ENCODE peak calls at places on chromosomes 2 and 18, in eight cellular contexts. X, U, J, B, O, N, K and Z are unnamed samples. For H3K9me3, the result is how much of the 10 kb centered on the place peaks cover.

GRCh38 chr18:24538421-24539264 is 78.2 kb downstream of the HRH4 start:
- DNase-seq in K (no peak), B (no peak), J (no peak), O (no peak), X (peak), U (no peak), N (peak), Z (no peak)

GRCh38 chr2:224190871-224191270 is 151.8 kb upstream of the SERPINE2 start:
- DNase-seq in B (no peak), U (no peak), O (peak), X (no peak), N (no peak), K (no peak), J (peak), Z (no peak)

GRCh38 chr2:41916177-41916576 is 131.6 kb upstream of the PKDCC start:
- DNase-seq in O (no peak), N (no peak), U (no peak), B (no peak), J (no peak), X (no peak), K (no peak), Z (no peak)

GRCh38 chr2:64987001-64987962 is 1.9 kb upstream of the SLC1A4 start:
- DNase-seq in B (no peak), U (no peak), N (no peak), K (peak), O (peak), X (no peak), J (peak), Z (no peak)

GRCh38 chr18:38545071-38545470 is 979.5 kb upstream of the CELF4 start:
- DNase-seq in K (peak), N (peak), B (peak), J (no peak), U (no peak), X (no peak), O (peak), Z (no peak)

GRCh38 chr2:25187729-25188350 is 19.5 kb upstream of the POMC start:
- DNase-seq in N (peak), B (peak), X (no peak), K (no peak), U (no peak), J (no peak), O (no peak), Z (no peak)

GRCh38 chr2:38491436-38491835 is 111.3 kb downstream of the HNRNPLL start:
- DNase-seq in B (no peak), O (no peak), J (no peak), N (no peak), K (no peak), U (no peak), X (no peak), Z (no peak)

GRCh38 chr18:63783394-63783793 is 8.2 kb downstream of the SERPINB7 start:
- DNase-seq in J (no peak), U (peak), X (no peak), O (peak), N (no peak), K (no peak), B (no peak), Z (no peak)

GRCh38 chr2:176178271-176178806 is 10.1 kb upstream of the HOXD1 start:
- DNase-seq in U (no peak), B (peak), O (no peak), J (peak), X (no peak), K (peak), N (no peak), Z (no peak)

GRCh38 chr2:16615687-16616615 is 49.7 kb downstream of the CYRIA start:
- DNase-seq in X (no peak), B (no peak), U (no peak), J (no peak), O (no peak), N (no peak), K (no peak), Z (no peak)

GRCh38 chr18:58580078-58580477 is 48.8 kb downstream of the ALPK2 start:
- DNase-seq in N (no peak), K (no peak), O (no peak), J (peak), U (no peak), X (no peak), B (no peak), Z (no peak)

GRCh38 chr18:74310411-74310810 is 5.2 kb upstream of the C18orf63 start:
- DNase-seq in B (no peak), K (no peak), N (peak), O (peak), U (no peak), X (no peak), J (peak), Z (peak)

GRCh38 chr2:120597595-120598193 is 138.0 kb upstream of the GLI2 start:
- DNase-seq in N (no peak), U (no peak), K (no peak), X (no peak), B (no peak), O (no peak), J (no peak), Z (no peak)

GRCh38 chr18:48734460-48734859 is 195.6 kb downstream of the CTIF start:
- DNase-seq in O (no peak), B (no peak), X (no peak), K (no peak), J (peak), U (no peak), N (no peak), Z (no peak)

GRCh38 chr2:46644690-46645385 is 165.5 kb downstream of the TMEM247 start:
- DNase-seq in N (no peak), U (no peak), O (peak), B (no peak), J (no peak), K (no peak), X (no peak), Z (no peak)

GRCh38 chr2:69544951-69545350 is 98.6 kb downstream of the AAK1 start:
- DNase-seq in K (no peak), B (no peak), O (no peak), U (no peak), N (no peak), J (no peak), X (no peak), Z (no peak)

GRCh38 chr2:60989256-60989655 is 28.3 kb upstream of the PEX13 start:
- DNase-seq in K (no peak), B (no peak), N (no peak), X (no peak), U (no peak), O (peak), J (peak), Z (no peak)

GRCh38 chr18:28512357-28512756 is 335.4 kb upstream of the CDH2 start:
- DNase-seq in B (no peak), K (peak), O (no peak), U (no peak), X (no peak), N (no peak), J (peak), Z (no peak)

DNA sequence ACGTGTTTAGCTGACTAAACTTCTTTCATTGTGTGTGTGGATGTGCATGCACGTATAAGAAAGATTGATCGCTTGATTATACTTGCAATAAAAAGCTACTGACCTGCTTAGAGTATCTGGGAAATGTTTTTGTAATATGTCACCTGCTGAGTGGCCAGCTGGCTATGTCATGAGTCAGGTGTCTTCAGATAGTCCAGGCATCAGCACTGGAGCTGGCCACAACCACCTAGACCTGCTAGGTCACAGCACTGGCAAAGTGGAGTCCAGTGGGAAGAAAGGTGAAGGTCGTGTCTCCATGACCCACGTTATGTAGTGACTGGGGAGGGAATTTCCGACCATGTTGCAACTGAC is 147.0 kb downstream of the ESCO1 start:
- DNase-seq in J (no peak), B (no peak), U (no peak), N (no peak), K (no peak), O (peak), X (no peak), Z (no peak)
- H3K9me3 ChIP-seq in J (under half), B (under half), U (under half), N (under half), K (under half), O (under half), X (under half), Z (under half)

GRCh38 chr2:95388878-95389255 is 13.6 kb upstream of the FAHD2A start:
- DNase-seq in O (no peak), B (no peak), N (no peak), K (no peak), X (no peak), U (no peak), J (no peak), Z (no peak)

GRCh38 chr2:95390881-95391321 is 11.6 kb upstream of the FAHD2A start:
- DNase-seq in X (no peak), N (no peak), U (no peak), K (no peak), B (no peak), J (no peak), O (no peak), Z (no peak)

GRCh38 chr2:95389256-95390119 is 13.0 kb upstream of the FAHD2A start:
- DNase-seq in N (peak), X (peak), U (peak), O (peak), K (peak), J (peak), B (peak), Z (peak)

GRCh38 chr2:95391641-95392310 is 10.7 kb upstream of the FAHD2A start:
- DNase-seq in J (no peak), K (no peak), X (no peak), U (no peak), B (no peak), O (no peak), N (peak), Z (no peak)

DNA sequence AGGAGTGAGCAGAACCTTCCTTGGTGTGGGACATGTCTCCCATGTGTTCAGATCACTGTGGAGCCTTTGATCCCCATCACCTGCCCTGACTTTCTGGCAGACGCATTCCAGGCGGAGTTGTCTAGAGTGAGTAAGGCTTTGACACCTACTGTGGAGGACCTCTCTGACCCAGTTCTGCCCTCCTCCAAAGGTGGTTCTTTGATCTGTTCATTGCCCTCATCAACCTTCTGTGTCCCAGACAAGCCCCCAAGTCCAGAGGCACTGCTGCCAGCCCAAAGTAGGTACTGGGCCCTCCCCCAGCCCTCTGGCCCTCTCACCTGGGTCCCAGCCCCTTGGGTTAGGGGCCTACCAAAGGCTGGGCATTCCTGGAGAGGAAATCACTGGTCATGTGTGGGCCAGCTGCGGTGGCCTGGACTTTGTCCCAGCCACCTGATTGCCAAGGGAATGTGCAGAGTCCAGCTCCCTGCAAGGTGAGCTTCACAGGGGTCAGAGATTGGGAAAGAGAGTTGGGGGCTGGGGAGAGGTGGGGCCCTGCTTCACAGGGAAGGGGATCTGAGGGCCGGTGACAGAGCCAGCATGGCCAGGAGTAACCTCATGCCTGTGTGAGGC is 12.1 kb upstream of the FAHD2A start:
- DNase-seq in U (no peak), B (no peak), O (no peak), J (no peak), N (peak), X (no peak), K (no peak), Z (no peak)
- TF ChIP-seq EZH2phosphoT487 in U (no peak), B (no peak), O (no peak), J (no peak), N (no peak), X (no peak), K (no peak), Z (no peak)

DNA sequence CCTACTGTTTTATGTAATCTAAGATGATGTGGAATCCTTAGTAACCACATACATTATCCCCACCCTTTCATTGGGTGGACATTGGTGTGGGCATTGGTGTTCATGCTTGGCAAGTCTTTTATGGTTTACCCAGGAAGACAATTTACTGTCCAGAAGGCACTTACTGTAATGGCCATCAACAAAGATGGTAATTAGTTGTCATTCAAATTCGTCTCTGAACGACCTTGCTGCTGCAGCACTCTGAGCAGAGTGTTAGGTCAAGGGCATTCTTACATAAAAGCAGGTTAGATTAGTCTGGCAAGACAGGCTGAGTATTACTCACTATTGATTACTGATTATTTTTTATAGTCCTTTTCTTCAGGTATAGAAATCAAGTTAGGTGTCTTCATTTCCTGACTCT is 447.9 kb downstream of the XIRP2 start:
- DNase-seq in J (no peak), B (no peak), K (no peak), X (no peak), N (no peak), U (no peak), O (no peak), Z (no peak)
- H3K9me3 ChIP-seq in J (under half), B (under half), K (under half), X (under half), N (under half), U (under half), O (under half), Z (under half)

GRCh38 chr2:101622633-101623521 is 74.6 kb upstream of the MAP4K4 start:
- DNase-seq in N (no peak), O (no peak), U (no peak), J (no peak), X (no peak), K (no peak), B (no peak), Z (no peak)
- TF ChIP-seq EZH2phosphoT487 in N (no peak), O (no peak), U (no peak), J (no peak), X (no peak), K (no peak), B (no peak), Z (no peak)

GRCh38 chr2:234694244-234695013 is 197.5 kb upstream of the ARL4C start:
- DNase-seq in O (peak), U (peak), J (peak), B (no peak), X (no peak), K (no peak), N (no peak), Z (no peak)
- H3K9me3 ChIP-seq in O (under half), U (under half), J (under half), B (under half), X (under half), K (under half), N (under half), Z (under half)

GRCh38 chr2:18987021-18987420 is 371.4 kb downstream of the OSR1 start:
- DNase-seq in U (no peak), X (no peak), N (no peak), B (no peak), K (no peak), O (no peak), J (peak), Z (no peak)

GRCh38 chr2:18991177-18992168 is 366.9 kb downstream of the OSR1 start:
- DNase-seq in O (peak), U (no peak), N (peak), B (no peak), K (no peak), J (peak), X (no peak), Z (no peak)

GRCh38 chr2:18988557-18989232 is 369.7 kb downstream of the OSR1 start:
- DNase-seq in B (peak), O (no peak), J (peak), X (no peak), K (no peak), N (no peak), U (no peak), Z (no peak)

GRCh38 chr2:18986046-18986445 is 372.4 kb downstream of the OSR1 start:
- DNase-seq in X (no peak), U (no peak), N (no peak), J (no peak), B (no peak), O (no peak), K (no peak), Z (no peak)

GRCh38 chr2:18987592-18988073 is 370.8 kb downstream of the OSR1 start:
- DNase-seq in O (peak), X (no peak), N (peak), U (peak), B (no peak), J (peak), K (no peak), Z (no peak)
- TF ChIP-seq EZH2phosphoT487 in O (no peak), X (no peak), N (no peak), U (no peak), B (no peak), J (no peak), K (no peak), Z (no peak)

GRCh38 chr2:105839793-105840192 is 95.1 kb downstream of the NCK2 start:
- DNase-seq in U (no peak), X (no peak), K (no peak), O (no peak), J (no peak), N (no peak), B (no peak), Z (no peak)

GRCh38 chr2:105843797-105844374 is 99.2 kb downstream of the NCK2 start:
- DNase-seq in U (no peak), X (no peak), B (no peak), N (no peak), J (no peak), O (no peak), K (no peak), Z (no peak)

GRCh38 chr2:105841551-105841950 is 96.8 kb downstream of the NCK2 start:
- DNase-seq in U (no peak), N (no peak), J (no peak), K (no peak), B (no peak), X (no peak), O (no peak), Z (no peak)

GRCh38 chr2:105842555-105842954 is 97.8 kb downstream of the NCK2 start:
- DNase-seq in X (no peak), J (no peak), O (no peak), U (no peak), N (no peak), B (no peak), K (no peak), Z (no peak)

DNA sequence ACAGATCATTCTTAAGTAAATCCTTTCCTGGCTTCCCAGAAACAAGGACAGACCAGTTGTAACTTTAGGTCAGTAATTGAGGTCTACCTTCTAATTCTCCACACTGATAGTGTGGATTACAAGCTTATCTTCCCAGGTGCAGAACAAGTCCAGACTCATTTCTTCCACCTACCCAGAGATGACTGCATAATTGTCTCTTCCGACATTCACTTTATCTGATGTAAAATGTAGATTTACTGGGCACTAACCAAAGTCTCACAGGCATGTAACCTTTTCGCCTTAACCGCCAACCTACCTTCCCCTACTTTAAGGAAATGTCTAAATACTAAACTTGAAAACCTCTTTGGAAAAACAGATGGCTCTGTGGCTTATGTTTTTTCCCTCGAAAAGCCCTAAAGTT is 96.2 kb downstream of the NCK2 start:
- DNase-seq in J (no peak), O (no peak), K (no peak), B (no peak), U (no peak), N (no peak), X (no peak), Z (no peak)
- H3K9me3 ChIP-seq in J (under half), O (under half), K (under half), B (under half), U (under half), N (under half), X (under half), Z (under half)